ENCODE peak calls at places on chromosomes 7 and 10, in nine cellular contexts. X is fibroblast of lung, I is left ventricle myocardium inferior, J is tibial artery, R is body of pancreas, W is IMR-90, Q is SK-N-SH, Y is BJ, V is Peyer's patch. A is an unnamed sample. For H3K36me3, the result is how much of the 10 kb centered on the place peaks cover.

GRCh38 chr10:66928000-66928770 is 2.3 kb downstream of the LRRTM3 start:
- DNase-seq in X (peak), I (no peak), J (no peak), R (no peak), W (peak), Q (peak), Y (no peak), V (peak), A (peak)

GRCh38 chr10:110436554-110437350 is 61.0 kb upstream of the DUSP5 start:
- DNase-seq in X (no peak), I (no peak), J (no peak), R (no peak), W (no peak), Q (no peak), Y (no peak), V (peak), A (no peak)

GRCh38 chr10:58362026-58362799 is 23.0 kb upstream of the TFAM start:
- DNase-seq in X (peak), I (no peak), J (no peak), R (no peak), W (peak), Q (no peak), Y (no peak), V (no peak), A (no peak)

GRCh38 chr7:108091461-108091831 is 38.7 kb downstream of the LAMB4 start:
- DNase-seq in X (no peak), I (no peak), J (no peak), R (no peak), W (no peak), Q (no peak), Y (no peak), V (no peak), A (no peak)

GRCh38 chr10:122126763-122127659 is 138.0 kb downstream of the TACC2 start:
- DNase-seq in X (peak), I (no peak), J (peak), R (no peak), W (peak), Q (no peak), Y (peak), V (peak), A (peak)

GRCh38 chr10:52688906-52689305 is 83.7 kb downstream of the MBL2 start:
- DNase-seq in X (no peak), I (no peak), J (no peak), R (no peak), W (no peak), Q (no peak), Y (no peak), V (no peak), A (no peak)

GRCh38 chr10:104350146-104350635 is 3.4 kb upstream of the CFAP58 start:
- DNase-seq in X (peak), I (no peak), J (no peak), R (no peak), W (peak), Q (peak), Y (no peak), V (peak), A (peak)

GRCh38 chr7:85342781-85343180 is 155.9 kb upstream of the SEMA3D start:
- DNase-seq in X (no peak), I (no peak), J (no peak), R (no peak), W (no peak), Q (no peak), Y (no peak), V (no peak), A (no peak)

GRCh38 chr10:44369851-44370250 is 15.0 kb downstream of the CXCL12 start:
- DNase-seq in X (peak), I (no peak), J (no peak), R (no peak), W (peak), Q (no peak), Y (no peak), V (no peak), A (no peak)

GRCh38 chr10:85643839-85644525 is 722.6 kb downstream of the GRID1 start:
- DNase-seq in X (no peak), I (no peak), J (no peak), R (no peak), W (no peak), Q (no peak), Y (no peak), V (peak), A (peak)

GRCh38 chr7:26990268-26990667 is 105.5 kb downstream of the HOXA1 start:
- DNase-seq in X (peak), I (no peak), J (no peak), R (no peak), W (peak), Q (no peak), Y (peak), V (no peak), A (no peak)

GRCh38 chr7:119177863-119178262 is 953.4 kb downstream of the ANKRD7 start:
- DNase-seq in X (no peak), I (no peak), J (no peak), R (no peak), W (no peak), Q (no peak), Y (no peak), V (no peak), A (no peak)

GRCh38 chr7:88306590-88307048 is at the start of gene STEAP4:
- DNase-seq in X (peak), I (peak), J (peak), R (peak), W (peak), Q (no peak), Y (no peak), V (peak), A (peak)

GRCh38 chr7:137081694-137082093 is 213.2 kb downstream of the CHRM2 start:
- DNase-seq in X (peak), I (peak), J (peak), R (peak), W (peak), Q (peak), Y (peak), V (peak), A (no peak)

GRCh38 chr7:34823650-34824258 is 165.7 kb downstream of the NPSR1 start:
- DNase-seq in X (peak), I (peak), J (no peak), R (peak), W (peak), Q (peak), Y (no peak), V (peak), A (peak)

GRCh38 chr7:92259610-92260247 is 14.0 kb downstream of the ANKIB1 start:
- DNase-seq in X (no peak), I (no peak), J (no peak), R (no peak), W (no peak), Q (no peak), Y (no peak), V (no peak), A (no peak)

GRCh38 chr10:110176122-110176521 is 31.3 kb upstream of the MXI1 start:
- DNase-seq in X (no peak), I (no peak), J (no peak), R (no peak), W (no peak), Q (no peak), Y (no peak), V (no peak), A (no peak)

GRCh38 chr10:26721561-26721960 is 24.1 kb downstream of the PDSS1 start:
- DNase-seq in X (no peak), I (no peak), J (no peak), R (no peak), W (no peak), Q (no peak), Y (no peak), V (peak), A (no peak)

GRCh38 chr10:33136781-33137180 is 178.8 kb upstream of the ITGB1 start:
- DNase-seq in X (no peak), I (no peak), J (no peak), R (no peak), W (peak), Q (no peak), Y (no peak), V (peak), A (no peak)

GRCh38 chr7:38013246-38013645 is 92.8 kb downstream of the EPDR1 start:
- DNase-seq in X (no peak), I (no peak), J (no peak), R (no peak), W (no peak), Q (no peak), Y (no peak), V (no peak), A (no peak)

GRCh38 chr7:107072133-107072532 is 27.6 kb downstream of the PRKAR2B start:
- DNase-seq in X (no peak), I (no peak), J (no peak), R (no peak), W (no peak), Q (no peak), Y (no peak), V (no peak), A (no peak)

GRCh38 chr10:77909755-77910375 is 16.7 kb downstream of the DLG5 start:
- DNase-seq in X (peak), I (no peak), J (peak), R (peak), W (peak), Q (no peak), Y (no peak), V (peak), A (no peak)

GRCh38 chr10:77912576-77912975 is 14.0 kb downstream of the DLG5 start:
- DNase-seq in X (no peak), I (no peak), J (no peak), R (no peak), W (no peak), Q (no peak), Y (no peak), V (no peak), A (no peak)

GRCh38 chr10:77910524-77911145 is 15.9 kb downstream of the DLG5 start:
- DNase-seq in X (no peak), I (no peak), J (no peak), R (no peak), W (no peak), Q (no peak), Y (no peak), V (no peak), A (no peak)

GRCh38 chr10:77913090-77913489 is 13.5 kb downstream of the DLG5 start:
- DNase-seq in X (no peak), I (no peak), J (no peak), R (no peak), W (no peak), Q (no peak), Y (no peak), V (no peak), A (no peak)

DNA sequence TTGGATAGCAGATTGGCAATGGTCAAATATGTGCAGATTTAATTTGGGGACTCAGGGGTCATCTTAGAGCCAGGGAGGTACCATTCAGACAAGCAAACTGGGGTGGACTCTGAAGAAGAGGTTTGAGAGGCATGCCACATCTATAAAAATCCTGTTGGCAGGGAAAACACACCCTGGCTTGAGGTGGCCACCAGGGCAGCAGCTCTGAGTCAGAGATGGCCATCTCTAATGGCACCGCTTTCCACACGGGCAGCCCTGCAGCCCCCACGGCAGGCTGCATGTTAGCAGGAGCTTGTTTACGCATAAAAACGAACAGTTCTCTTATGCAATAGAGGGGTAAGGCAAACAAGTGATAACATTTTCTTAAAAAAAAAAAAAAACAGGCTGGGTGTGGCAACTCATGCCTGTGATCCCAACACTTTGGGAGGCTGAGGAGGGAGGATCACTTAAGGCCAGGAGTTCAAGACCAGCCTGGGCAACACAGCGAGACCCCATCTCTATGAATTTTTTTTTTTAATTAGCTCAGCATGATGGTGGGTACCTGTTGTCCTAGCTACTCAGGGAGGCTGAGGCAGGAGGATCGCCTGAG is 14.9 kb downstream of the DLG5 start:
- DNase-seq in X (peak), I (no peak), J (no peak), R (no peak), W (peak), Q (no peak), Y (no peak), V (no peak), A (no peak)
- TF ChIP-seq CTCF in X (no peak), I (no peak), J (no peak), R (no peak), W (no peak), Q (peak), Y (peak), V (no peak), A (peak)

DNA sequence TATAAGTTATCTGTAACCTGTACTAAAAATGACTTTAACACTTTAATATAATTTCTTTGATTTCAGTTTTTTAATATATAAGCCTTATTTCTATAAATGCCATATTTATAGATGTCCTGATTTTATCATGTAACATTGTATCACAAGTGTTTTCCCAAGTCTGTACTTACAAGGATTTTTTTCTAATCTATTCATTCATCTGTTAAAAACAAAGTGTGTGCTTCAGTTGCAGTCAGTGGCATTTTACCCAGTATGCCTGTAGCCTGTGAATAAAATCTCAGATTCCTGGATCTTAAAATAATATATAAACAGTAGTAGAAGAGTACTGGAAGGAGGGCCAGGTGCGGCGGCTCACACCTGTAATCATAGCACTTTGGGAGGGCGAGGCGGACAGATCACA is 17.4 kb downstream of the PRKRIP1 start:
- DNase-seq in X (no peak), I (no peak), J (no peak), R (no peak), W (no peak), Q (no peak), Y (no peak), V (no peak), A (no peak)
- H3K36me3 ChIP-seq in X (under half), I (half or more), J (half or more), R (under half), W (half or more), Q (half or more), Y (under half), V (under half), A (half or more)

GRCh38 chr10:102781921-102782542 is 38.3 kb downstream of the WBP1L start:
- DNase-seq in X (peak), I (no peak), J (no peak), R (no peak), W (peak), Q (no peak), Y (no peak), V (no peak), A (no peak)
- H3K4me3 ChIP-seq in X (no peak), I (peak), J (no peak), R (no peak), W (no peak), Q (no peak), Y (no peak), V (no peak), A (no peak)

DNA sequence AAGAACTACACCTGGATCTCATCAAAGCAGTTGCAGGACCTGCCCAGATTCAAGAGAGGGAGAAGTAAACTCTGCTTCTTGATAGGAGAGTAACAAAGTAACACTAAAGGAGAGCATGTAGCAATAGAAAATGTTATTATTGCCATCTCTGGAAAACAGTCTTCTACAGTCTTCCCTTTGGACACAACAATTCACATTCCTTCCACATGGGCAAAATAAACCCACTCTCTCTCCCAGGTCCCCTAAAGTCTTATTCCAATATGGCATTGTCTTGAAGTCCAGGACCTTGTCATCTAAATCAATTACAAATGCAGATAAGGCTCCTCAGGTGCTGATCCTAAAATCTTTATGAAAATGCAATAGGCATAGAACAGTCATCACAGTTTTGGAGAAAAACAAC is 10.3 kb upstream of the WNT2 start:
- DNase-seq in X (no peak), I (no peak), J (no peak), R (no peak), W (no peak), Q (no peak), Y (no peak), V (no peak), A (no peak)
- TF ChIP-seq CTCF in X (peak), I (no peak), J (no peak), R (no peak), W (no peak), Q (no peak), Y (peak), V (no peak), A (peak)

DNA sequence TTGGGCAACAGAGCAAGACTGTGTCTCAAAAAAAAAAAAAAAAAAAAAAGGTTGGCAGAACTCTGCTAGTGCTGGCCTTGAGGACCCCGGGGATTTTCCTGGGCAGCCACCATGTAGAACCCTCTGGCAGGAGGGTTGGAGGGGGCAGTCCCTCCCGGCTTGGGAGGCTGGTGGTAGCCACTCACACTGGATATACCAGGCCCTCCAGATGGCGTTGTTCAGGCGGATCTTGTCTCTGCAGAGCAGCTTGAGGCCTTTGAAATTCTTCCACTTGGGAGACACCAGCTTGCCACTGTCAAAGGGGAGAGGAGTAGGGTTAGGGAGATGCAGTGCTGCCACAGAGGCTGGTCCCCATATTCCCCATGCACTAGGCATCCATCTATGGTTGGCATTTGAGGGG is 8.4 kb downstream of the MLXIPL start:
- DNase-seq in X (peak), I (no peak), J (no peak), R (no peak), W (peak), Q (no peak), Y (no peak), V (no peak), A (no peak)
- H3K36me3 ChIP-seq in X (under half), I (under half), J (under half), R (under half), W (under half), Q (under half), Y (under half), V (under half), A (under half)

GRCh38 chr10:89393898-89394297 is 1.5 kb downstream of the IFIT1 start:
- DNase-seq in X (no peak), I (no peak), J (no peak), R (no peak), W (no peak), Q (no peak), Y (no peak), V (no peak), A (no peak)
- H3K4me3 ChIP-seq in X (peak), I (peak), J (no peak), R (no peak), W (no peak), Q (no peak), Y (peak), V (no peak), A (no peak)

GRCh38 chr10:19411119-19411518 is 362.5 kb downstream of the MALRD1 start:
- DNase-seq in X (no peak), I (no peak), J (no peak), R (no peak), W (no peak), Q (no peak), Y (no peak), V (no peak), A (no peak)
- TF ChIP-seq CTCF in X (peak), I (no peak), J (no peak), R (no peak), W (no peak), Q (no peak), Y (no peak), V (no peak), A (peak)

GRCh38 chr7:1725766-1726630 is 55.9 kb downstream of the ELFN1 start:
- DNase-seq in X (no peak), I (peak), J (no peak), R (no peak), W (no peak), Q (no peak), Y (no peak), V (no peak), A (no peak)

GRCh38 chr7:1725199-1725701 is 55.2 kb downstream of the ELFN1 start:
- DNase-seq in X (peak), I (peak), J (no peak), R (peak), W (no peak), Q (no peak), Y (no peak), V (peak), A (peak)

GRCh38 chr7:1729183-1729582 is 59.1 kb downstream of the ELFN1 start:
- DNase-seq in X (no peak), I (no peak), J (no peak), R (no peak), W (no peak), Q (no peak), Y (no peak), V (no peak), A (no peak)

GRCh38 chr7:1727812-1728570 is 57.9 kb downstream of the ELFN1 start:
- DNase-seq in X (no peak), I (no peak), J (no peak), R (no peak), W (no peak), Q (peak), Y (no peak), V (no peak), A (no peak)

DNA sequence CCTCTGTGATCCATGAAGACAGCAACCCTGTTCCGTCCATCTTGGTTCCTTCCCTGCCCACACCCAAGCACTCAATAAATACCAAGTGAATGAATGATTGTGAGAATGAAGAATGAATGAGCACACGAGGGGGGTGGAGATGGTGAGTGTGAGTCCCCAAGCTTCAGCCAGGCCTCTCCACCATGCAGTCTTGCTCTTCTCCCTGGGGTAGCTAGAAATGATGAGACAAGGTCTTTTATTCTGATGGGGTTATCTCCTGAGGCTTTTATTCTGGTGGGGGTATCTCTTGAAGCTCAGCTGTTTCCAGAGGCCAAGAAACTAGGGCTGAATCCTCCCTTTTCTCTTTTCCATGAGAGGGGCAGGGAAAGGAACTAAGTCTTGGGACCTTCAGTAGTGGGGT is 57.0 kb downstream of the ELFN1 start:
- DNase-seq in X (no peak), I (no peak), J (no peak), R (no peak), W (no peak), Q (no peak), Y (no peak), V (no peak), A (no peak)
- H3K36me3 ChIP-seq in X (under half), I (under half), J (under half), R (under half), W (under half), Q (under half), Y (under half), V (under half), A (under half)

A was measured in endodermal cell.